ENCODE peak calls at places on chromosome 11, in eight cellular contexts. One of them, this sample, is unnamed.

GRCh38 chr11:118785362-118785761 is 5.6 kb downstream of the DDX6 start:
- DNase-seq in activated naive CD4-positive, alpha-beta T cell treated with anti-CD3 and anti-CD28 coated beads for 36 hours: peak; percentile 52
- DNase-seq in activated naive CD8-positive, alpha-beta T cell treated with anti-CD3 and anti-CD28 coated beads, Interleukin-2, amount 50 U/mL, for 24 hours: no peak
- DNase-seq in GM12892: no peak
- DNase-seq in NCI-H2081: no peak
- DNase-seq in OCI-LY7: no peak
- DNase-seq in T-helper 9 cell: no peak
- DNase-seq in anterior cingulate cortex: no peak
- DNase-seq in this sample: no peak

GRCh38 chr11:98411777-98412176 is 609.0 kb upstream of the CNTN5 start:
- DNase-seq in activated naive CD8-positive, alpha-beta T cell treated with anti-CD3 and anti-CD28 coated beads, Interleukin-2, amount 50 U/mL, for 24 hours: no peak
- DNase-seq in anterior cingulate cortex: no peak
- DNase-seq in NCI-H2081: no peak
- DNase-seq in T-helper 9 cell: no peak
- DNase-seq in OCI-LY7: no peak
- DNase-seq in GM12892: no peak
- DNase-seq in activated naive CD4-positive, alpha-beta T cell treated with anti-CD3 and anti-CD28 coated beads for 36 hours: no peak
- DNase-seq in this sample: no peak

GRCh38 chr11:96014234-96014633 is 90.3 kb upstream of the MTMR2 start:
- DNase-seq in NCI-H2081: no peak
- DNase-seq in T-helper 9 cell: no peak
- DNase-seq in GM12892: no peak
- DNase-seq in anterior cingulate cortex: no peak
- DNase-seq in activated naive CD4-positive, alpha-beta T cell treated with anti-CD3 and anti-CD28 coated beads for 36 hours: peak; percentile 75
- DNase-seq in activated naive CD8-positive, alpha-beta T cell treated with anti-CD3 and anti-CD28 coated beads, Interleukin-2, amount 50 U/mL, for 24 hours: no peak
- DNase-seq in OCI-LY7: no peak
- DNase-seq in this sample: no peak

GRCh38 chr11:34481307-34481706 is 32.3 kb downstream of the ELF5 start:
- DNase-seq in activated naive CD8-positive, alpha-beta T cell treated with anti-CD3 and anti-CD28 coated beads, Interleukin-2, amount 50 U/mL, for 24 hours: no peak
- DNase-seq in anterior cingulate cortex: no peak
- DNase-seq in activated naive CD4-positive, alpha-beta T cell treated with anti-CD3 and anti-CD28 coated beads for 36 hours: no peak
- DNase-seq in OCI-LY7: no peak
- DNase-seq in GM12892: no peak
- DNase-seq in NCI-H2081: no peak
- DNase-seq in T-helper 9 cell: no peak
- DNase-seq in this sample: no peak

GRCh38 chr11:2445948-2446551 is 1.2 kb downstream of the KCNQ1 start:
- DNase-seq in anterior cingulate cortex: no peak
- DNase-seq in activated naive CD4-positive, alpha-beta T cell treated with anti-CD3 and anti-CD28 coated beads for 36 hours: peak; percentile 36
- DNase-seq in OCI-LY7: no peak
- DNase-seq in NCI-H2081: no peak
- DNase-seq in T-helper 9 cell: no peak
- DNase-seq in activated naive CD8-positive, alpha-beta T cell treated with anti-CD3 and anti-CD28 coated beads, Interleukin-2, amount 50 U/mL, for 24 hours: no peak
- DNase-seq in GM12892: no peak
- DNase-seq in this sample: no peak

GRCh38 chr11:47869548-47870393 is 21.6 kb upstream of the NUP160 start:
- DNase-seq in T-helper 9 cell: no peak
- DNase-seq in activated naive CD8-positive, alpha-beta T cell treated with anti-CD3 and anti-CD28 coated beads, Interleukin-2, amount 50 U/mL, for 24 hours: no peak
- DNase-seq in NCI-H2081: no peak
- DNase-seq in activated naive CD4-positive, alpha-beta T cell treated with anti-CD3 and anti-CD28 coated beads for 36 hours: no peak
- DNase-seq in GM12892: no peak
- DNase-seq in OCI-LY7: no peak
- DNase-seq in anterior cingulate cortex: no peak
- DNase-seq in this sample: no peak

GRCh38 chr11:45948341-45948740 is 25.9 kb downstream of the LARGE2 start:
- DNase-seq in NCI-H2081: no peak
- DNase-seq in anterior cingulate cortex: peak; percentile 30
- DNase-seq in GM12892: no peak
- DNase-seq in activated naive CD8-positive, alpha-beta T cell treated with anti-CD3 and anti-CD28 coated beads, Interleukin-2, amount 50 U/mL, for 24 hours: no peak
- DNase-seq in activated naive CD4-positive, alpha-beta T cell treated with anti-CD3 and anti-CD28 coated beads for 36 hours: no peak
- DNase-seq in T-helper 9 cell: no peak
- DNase-seq in OCI-LY7: no peak
- DNase-seq in this sample: no peak

GRCh38 chr11:58926695-58927094 is 12.6 kb upstream of the GLYATL1 start:
- DNase-seq in GM12892: no peak
- DNase-seq in OCI-LY7: no peak
- DNase-seq in anterior cingulate cortex: no peak
- DNase-seq in activated naive CD4-positive, alpha-beta T cell treated with anti-CD3 and anti-CD28 coated beads for 36 hours: no peak
- DNase-seq in activated naive CD8-positive, alpha-beta T cell treated with anti-CD3 and anti-CD28 coated beads, Interleukin-2, amount 50 U/mL, for 24 hours: no peak
- DNase-seq in T-helper 9 cell: no peak
- DNase-seq in NCI-H2081: no peak
- DNase-seq in this sample: no peak

GRCh38 chr11:905952-906351 is 4.7 kb downstream of the CHID1 start:
- DNase-seq in T-helper 9 cell: no peak
- DNase-seq in NCI-H2081: no peak
- DNase-seq in GM12892: no peak
- DNase-seq in activated naive CD8-positive, alpha-beta T cell treated with anti-CD3 and anti-CD28 coated beads, Interleukin-2, amount 50 U/mL, for 24 hours: no peak
- DNase-seq in OCI-LY7: no peak
- DNase-seq in anterior cingulate cortex: no peak
- DNase-seq in activated naive CD4-positive, alpha-beta T cell treated with anti-CD3 and anti-CD28 coated beads for 36 hours: no peak
- DNase-seq in this sample: no peak

GRCh38 chr11:108009497-108010360 is 1.0 kb downstream of the CUL5 start:
- DNase-seq in NCI-H2081: no peak
- DNase-seq in GM12892: no peak
- DNase-seq in activated naive CD4-positive, alpha-beta T cell treated with anti-CD3 and anti-CD28 coated beads for 36 hours: peak; percentile 20
- DNase-seq in OCI-LY7: peak; percentile 15
- DNase-seq in anterior cingulate cortex: no peak
- DNase-seq in activated naive CD8-positive, alpha-beta T cell treated with anti-CD3 and anti-CD28 coated beads, Interleukin-2, amount 50 U/mL, for 24 hours: no peak
- DNase-seq in T-helper 9 cell: no peak
- DNase-seq in this sample: no peak

GRCh38 chr11:65487467-65488272 is 11.2 kb upstream of the MALAT1 start:
- DNase-seq in OCI-LY7: peak; percentile 80
- DNase-seq in T-helper 9 cell: no peak
- DNase-seq in activated naive CD8-positive, alpha-beta T cell treated with anti-CD3 and anti-CD28 coated beads, Interleukin-2, amount 50 U/mL, for 24 hours: no peak
- DNase-seq in NCI-H2081: peak; percentile 96
- DNase-seq in activated naive CD4-positive, alpha-beta T cell treated with anti-CD3 and anti-CD28 coated beads for 36 hours: peak; percentile 83
- DNase-seq in anterior cingulate cortex: peak; percentile 100
- DNase-seq in GM12892: no peak
- DNase-seq in this sample: peak; percentile 71

GRCh38 chr11:78131956-78132355 is 7.5 kb downstream of the ALG8 start:
- DNase-seq in activated naive CD4-positive, alpha-beta T cell treated with anti-CD3 and anti-CD28 coated beads for 36 hours: no peak
- DNase-seq in activated naive CD8-positive, alpha-beta T cell treated with anti-CD3 and anti-CD28 coated beads, Interleukin-2, amount 50 U/mL, for 24 hours: no peak
- DNase-seq in NCI-H2081: no peak
- DNase-seq in OCI-LY7: no peak
- DNase-seq in GM12892: no peak
- DNase-seq in T-helper 9 cell: no peak
- DNase-seq in anterior cingulate cortex: no peak
- DNase-seq in this sample: no peak

GRCh38 chr11:118076754-118077281 is at the start of gene TMPRSS4:
- DNase-seq in NCI-H2081: no peak
- DNase-seq in GM12892: no peak
- DNase-seq in anterior cingulate cortex: no peak
- DNase-seq in activated naive CD4-positive, alpha-beta T cell treated with anti-CD3 and anti-CD28 coated beads for 36 hours: no peak
- DNase-seq in T-helper 9 cell: no peak
- DNase-seq in OCI-LY7: no peak
- DNase-seq in activated naive CD8-positive, alpha-beta T cell treated with anti-CD3 and anti-CD28 coated beads, Interleukin-2, amount 50 U/mL, for 24 hours: no peak
- DNase-seq in this sample: no peak

GRCh38 chr11:28086569-28086968 is 21.4 kb downstream of the KIF18A start:
- DNase-seq in GM12892: no peak
- DNase-seq in T-helper 9 cell: no peak
- DNase-seq in anterior cingulate cortex: no peak
- DNase-seq in NCI-H2081: no peak
- DNase-seq in activated naive CD4-positive, alpha-beta T cell treated with anti-CD3 and anti-CD28 coated beads for 36 hours: no peak
- DNase-seq in OCI-LY7: no peak
- DNase-seq in activated naive CD8-positive, alpha-beta T cell treated with anti-CD3 and anti-CD28 coated beads, Interleukin-2, amount 50 U/mL, for 24 hours: no peak
- DNase-seq in this sample: no peak

GRCh38 chr11:87180743-87181142 is 143.0 kb downstream of the TMEM135 start:
- DNase-seq in NCI-H2081: no peak
- DNase-seq in T-helper 9 cell: no peak
- DNase-seq in activated naive CD8-positive, alpha-beta T cell treated with anti-CD3 and anti-CD28 coated beads, Interleukin-2, amount 50 U/mL, for 24 hours: no peak
- DNase-seq in GM12892: no peak
- DNase-seq in OCI-LY7: no peak
- DNase-seq in anterior cingulate cortex: no peak
- DNase-seq in activated naive CD4-positive, alpha-beta T cell treated with anti-CD3 and anti-CD28 coated beads for 36 hours: no peak
- DNase-seq in this sample: no peak

GRCh38 chr11:77672276-77672675 is 34.7 kb upstream of the CLNS1A start:
- DNase-seq in GM12892: no peak
- DNase-seq in anterior cingulate cortex: no peak
- DNase-seq in OCI-LY7: no peak
- DNase-seq in NCI-H2081: no peak
- DNase-seq in activated naive CD4-positive, alpha-beta T cell treated with anti-CD3 and anti-CD28 coated beads for 36 hours: no peak
- DNase-seq in activated naive CD8-positive, alpha-beta T cell treated with anti-CD3 and anti-CD28 coated beads, Interleukin-2, amount 50 U/mL, for 24 hours: no peak
- DNase-seq in T-helper 9 cell: no peak
- DNase-seq in this sample: no peak